ENCODE peak calls at places on chromosomes 6 and 20, in ten cellular contexts. L, B, X, Q, K, R, F, E, V and H are unnamed samples.

GRCh38 chr6:107264357-107264831 is 149.1 kb upstream of the BEND3 start:
- DNase-seq in E (peak), B (no peak), X (peak), V (no peak), R (no peak), Q (no peak), F (no peak), K (no peak), L (no peak), H (no peak)

GRCh38 chr6:111322145-111322544 is 160.9 kb downstream of the REV3L start:
- DNase-seq in V (no peak), L (no peak), R (no peak), K (no peak), E (no peak), F (no peak), Q (no peak), B (no peak), X (no peak), H (no peak)

GRCh38 chr20:64256282-64256947 is 867 bp downstream of the PCMTD2 start:
- DNase-seq in B (no peak), R (no peak), L (no peak), F (no peak), K (peak), Q (peak), E (peak), X (no peak), V (no peak), H (no peak)

GRCh38 chr6:71698698-71699097 is 187.7 kb upstream of the RIMS1 start:
- DNase-seq in R (no peak), F (no peak), Q (no peak), K (no peak), E (no peak), V (no peak), B (no peak), X (no peak), L (no peak), H (no peak)

GRCh38 chr6:43807228-43808061 is 37.4 kb downstream of the VEGFA start:
- DNase-seq in R (no peak), K (peak), E (peak), V (no peak), X (no peak), F (no peak), L (no peak), Q (no peak), B (no peak), H (peak)

GRCh38 chr20:54094268-54094580 is 23.8 kb upstream of the BCAS1 start:
- DNase-seq in F (no peak), X (no peak), B (no peak), V (no peak), K (no peak), Q (no peak), R (no peak), L (no peak), E (no peak), H (no peak)

GRCh38 chr6:110398778-110399177 is 16.6 kb downstream of the DDO start:
- DNase-seq in E (peak), L (no peak), Q (no peak), K (no peak), V (no peak), R (no peak), F (no peak), X (no peak), B (no peak), H (no peak)

GRCh38 chr20:43916875-43917371 is 2.3 kb downstream of the TOX2 start:
- DNase-seq in B (no peak), K (no peak), Q (no peak), L (no peak), X (no peak), F (no peak), V (no peak), E (peak), R (no peak), H (peak)

GRCh38 chr20:8424010-8424409 is 291.9 kb downstream of the PLCB1 start:
- DNase-seq in K (no peak), L (no peak), Q (no peak), R (no peak), F (no peak), B (no peak), X (no peak), V (no peak), E (peak), H (no peak)

GRCh38 chr20:61205769-61206168 is 46.3 kb upstream of the CDH4 start:
- DNase-seq in R (no peak), V (no peak), E (no peak), F (no peak), B (no peak), K (no peak), Q (no peak), L (no peak), X (no peak), H (no peak)

GRCh38 chr6:33692078-33692759 is 19.3 kb downstream of the UQCC2 start:
- DNase-seq in B (no peak), L (peak), R (no peak), E (no peak), F (no peak), X (no peak), V (no peak), K (no peak), Q (no peak), H (no peak)

GRCh38 chr6:138736640-138737039 is 36.9 kb upstream of the CCDC28A start:
- DNase-seq in B (no peak), R (no peak), F (no peak), V (no peak), L (no peak), X (no peak), Q (no peak), K (no peak), E (peak), H (no peak)

DNA sequence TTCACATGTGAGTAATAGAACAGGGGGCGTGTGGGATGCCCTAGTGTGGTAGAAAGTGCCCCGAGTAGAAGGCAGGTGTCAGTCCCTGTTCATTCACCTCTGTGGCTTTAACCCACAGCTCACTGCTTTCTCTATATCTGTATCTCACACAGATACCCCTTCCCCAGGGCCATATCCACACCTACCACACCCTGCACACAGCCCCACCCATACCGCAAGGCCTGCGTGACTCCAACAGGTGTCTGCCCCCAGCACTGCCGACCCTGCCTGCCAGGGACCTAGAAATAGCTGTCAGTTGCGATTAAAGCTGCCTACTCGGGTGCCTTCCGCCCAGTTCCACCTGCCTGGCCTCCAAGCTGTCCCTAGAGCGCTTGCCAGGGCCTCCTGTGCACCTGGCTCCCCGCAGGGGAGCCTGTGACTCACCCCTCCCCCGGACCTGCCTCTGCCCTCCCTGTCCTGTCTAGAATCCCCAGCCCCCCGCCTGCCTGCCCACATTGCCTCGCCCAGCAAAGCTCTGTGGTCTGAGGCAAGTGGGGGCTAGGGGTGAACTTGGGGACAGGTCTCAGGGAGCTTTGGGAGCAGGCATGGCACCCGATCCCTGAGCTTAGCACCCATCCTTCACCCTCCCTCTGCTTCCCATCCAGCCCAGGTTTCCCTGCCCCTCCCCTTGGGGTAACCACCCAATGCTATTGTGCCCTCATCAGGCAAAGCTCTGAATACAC is 38.3 kb upstream of the ID1 start:
- DNase-seq in B (no peak), E (no peak), F (no peak), L (no peak), R (no peak), X (no peak), K (peak), V (no peak), Q (no peak), H (no peak)
- TF ChIP-seq POLR2A in B (no peak), E (no peak), F (no peak), L (no peak), R (no peak), X (no peak), K (no peak), V (no peak), Q (no peak), H (peak)

DNA sequence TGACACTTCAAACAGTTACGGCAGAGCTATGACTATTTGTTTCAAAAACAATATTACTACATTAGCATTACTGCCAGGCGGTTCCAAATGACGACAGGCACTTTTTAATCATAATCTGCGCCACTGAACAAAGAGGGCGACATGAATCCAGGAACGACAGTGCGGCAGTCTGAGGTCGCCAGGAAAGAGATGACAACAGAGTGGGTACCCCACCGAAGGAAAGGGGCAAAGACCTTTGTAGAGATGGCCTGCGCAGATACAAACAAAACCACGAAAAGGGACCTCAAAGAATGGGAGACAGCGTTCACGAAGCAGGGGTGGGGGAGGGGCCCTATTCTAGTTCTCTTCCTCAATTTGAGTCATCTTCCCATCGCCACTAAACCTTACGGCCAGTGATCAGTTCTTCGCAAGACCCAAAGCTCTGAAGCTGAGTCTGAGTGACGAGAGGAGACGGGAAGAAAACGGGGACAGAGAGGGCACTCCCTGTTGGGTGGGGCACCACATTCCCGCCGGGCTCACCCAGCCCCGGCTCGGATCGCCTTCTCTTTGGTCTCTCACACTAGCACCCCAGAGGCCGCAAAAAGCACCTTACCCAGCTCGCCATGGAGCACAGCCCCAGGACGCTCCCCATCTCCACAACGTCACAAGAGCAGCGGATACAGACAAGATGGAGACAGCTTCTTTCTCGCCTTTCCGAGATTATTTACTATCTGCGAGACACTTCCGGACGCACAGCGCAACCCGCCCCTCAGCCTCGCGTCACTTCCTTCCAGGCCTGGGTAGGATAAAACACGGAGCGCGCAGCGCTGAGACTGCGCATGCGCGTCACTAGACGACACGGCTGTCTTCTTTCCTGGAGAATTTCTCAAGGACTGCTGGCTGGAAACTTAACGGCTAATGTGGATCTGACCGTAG is at the start of gene SERINC1:
- DNase-seq in F (peak), X (peak), R (peak), E (peak), L (peak), V (peak), B (peak), Q (peak), K (peak), H (peak)
- TF ChIP-seq POLR2A in F (peak), X (peak), R (peak), E (peak), L (peak), V (peak), B (peak), Q (no peak), K (peak), H (peak)

GRCh38 chr6:27836783-27837635 is 75.2 kb downstream of the OR2B2 start:
- DNase-seq in B (no peak), R (peak), F (no peak), X (peak), K (peak), L (peak), E (peak), Q (peak), V (peak), H (peak)

GRCh38 chr6:27836080-27836782 is 76.0 kb downstream of the OR2B2 start:
- DNase-seq in E (no peak), K (no peak), X (no peak), F (no peak), L (no peak), R (no peak), V (no peak), B (no peak), Q (no peak), H (no peak)

GRCh38 chr6:27840572-27840971 is 71.6 kb downstream of the OR2B2 start:
- DNase-seq in B (no peak), K (no peak), F (no peak), Q (no peak), L (no peak), V (no peak), E (no peak), X (no peak), R (no peak), H (no peak)

GRCh38 chr6:27837636-27838512 is 74.3 kb downstream of the OR2B2 start:
- DNase-seq in F (peak), B (peak), V (peak), L (peak), X (peak), K (peak), Q (peak), E (peak), R (peak), H (peak)

GRCh38 chr6:27839303-27840081 is 72.7 kb downstream of the OR2B2 start:
- DNase-seq in R (peak), V (peak), X (peak), F (no peak), L (no peak), Q (no peak), E (peak), B (no peak), K (no peak), H (no peak)
- TF ChIP-seq POLR2A in R (no peak), V (no peak), X (no peak), F (no peak), L (no peak), Q (no peak), E (no peak), B (no peak), K (peak), H (no peak)

DNA sequence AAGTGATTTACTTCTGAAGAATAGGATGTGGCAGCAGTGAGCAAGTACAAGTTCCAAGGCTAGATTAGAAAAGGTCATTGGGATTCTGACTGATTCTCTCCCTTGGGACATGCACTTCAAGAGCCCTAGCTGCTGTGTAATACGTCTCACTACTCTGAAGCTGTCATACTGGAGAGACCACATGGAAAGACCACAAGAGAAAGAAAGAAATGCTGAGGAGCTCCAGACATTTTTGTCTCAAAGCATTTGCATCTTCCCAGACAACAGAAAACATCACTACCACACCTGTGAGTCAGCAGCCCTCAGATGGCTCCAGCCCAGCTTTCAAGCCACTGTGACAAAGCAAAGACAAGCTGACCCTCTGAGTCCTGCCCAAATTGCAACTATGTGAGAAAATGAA is 20.7 kb downstream of the TENT5A start:
- DNase-seq in F (no peak), E (no peak), V (no peak), B (no peak), K (no peak), Q (no peak), X (no peak), L (no peak), R (no peak), H (no peak)
- TF ChIP-seq POLR2A in F (no peak), E (no peak), V (no peak), B (no peak), K (no peak), Q (no peak), X (no peak), L (no peak), R (no peak), H (no peak)

DNA sequence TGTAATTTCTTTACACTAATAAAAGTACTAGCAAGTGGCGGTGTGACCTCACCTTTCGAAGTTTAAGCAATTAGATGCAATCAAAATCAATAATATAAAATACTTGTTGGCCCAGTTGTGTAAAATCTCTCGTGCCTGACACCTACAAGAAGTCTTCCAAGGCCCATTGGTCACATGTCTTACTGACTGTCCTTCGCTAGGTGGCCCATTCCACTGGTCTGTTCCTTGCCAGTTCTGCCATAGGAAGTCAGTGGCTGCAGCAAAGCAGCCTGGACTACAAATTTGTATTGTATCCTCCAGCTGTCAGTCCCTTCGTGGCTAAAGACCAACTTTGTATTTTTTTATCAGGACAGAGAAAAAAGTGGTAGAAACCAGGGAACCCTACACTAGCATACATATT is 61.8 kb downstream of the CYB5R4 start:
- DNase-seq in V (no peak), K (peak), R (no peak), L (no peak), F (no peak), E (no peak), B (no peak), Q (no peak), X (no peak), H (no peak)
- TF ChIP-seq POLR2A in V (no peak), K (no peak), R (no peak), L (no peak), F (no peak), E (no peak), B (no peak), Q (no peak), X (no peak), H (no peak)

GRCh38 chr20:35771689-35772562 is at the start of gene PHF20:
- DNase-seq in B (peak), X (peak), F (peak), V (peak), Q (peak), L (peak), E (peak), K (peak), R (peak), H (peak)
- TF ChIP-seq POLR2A in B (peak), X (peak), F (peak), V (peak), Q (no peak), L (peak), E (peak), K (peak), R (peak), H (peak)

GRCh38 chr6:26021350-26022165 is 59.0 kb downstream of the TRIM38 start:
- DNase-seq in K (peak), B (peak), R (peak), F (peak), X (peak), V (peak), Q (peak), E (peak), L (peak), H (peak)

GRCh38 chr6:26019261-26019845 is 56.8 kb downstream of the TRIM38 start:
- DNase-seq in L (no peak), R (no peak), Q (no peak), X (no peak), B (no peak), K (no peak), V (no peak), F (no peak), E (no peak), H (no peak)

GRCh38 chr6:26020983-26021349 is 58.4 kb downstream of the TRIM38 start:
- DNase-seq in F (no peak), Q (peak), E (peak), X (peak), L (peak), K (no peak), R (peak), B (no peak), V (peak), H (peak)

GRCh38 chr6:26022166-26022510 is 59.5 kb downstream of the TRIM38 start:
- DNase-seq in L (peak), B (no peak), E (peak), F (no peak), Q (peak), X (peak), R (peak), K (peak), V (peak), H (no peak)

GRCh38 chr6:26020291-26020982 is 57.8 kb downstream of the TRIM38 start:
- DNase-seq in X (peak), B (no peak), F (peak), E (peak), R (peak), K (peak), L (peak), V (peak), Q (peak), H (peak)
- TF ChIP-seq POLR2A in X (peak), B (peak), F (peak), E (peak), R (peak), K (peak), L (peak), V (peak), Q (peak), H (peak)

DNA sequence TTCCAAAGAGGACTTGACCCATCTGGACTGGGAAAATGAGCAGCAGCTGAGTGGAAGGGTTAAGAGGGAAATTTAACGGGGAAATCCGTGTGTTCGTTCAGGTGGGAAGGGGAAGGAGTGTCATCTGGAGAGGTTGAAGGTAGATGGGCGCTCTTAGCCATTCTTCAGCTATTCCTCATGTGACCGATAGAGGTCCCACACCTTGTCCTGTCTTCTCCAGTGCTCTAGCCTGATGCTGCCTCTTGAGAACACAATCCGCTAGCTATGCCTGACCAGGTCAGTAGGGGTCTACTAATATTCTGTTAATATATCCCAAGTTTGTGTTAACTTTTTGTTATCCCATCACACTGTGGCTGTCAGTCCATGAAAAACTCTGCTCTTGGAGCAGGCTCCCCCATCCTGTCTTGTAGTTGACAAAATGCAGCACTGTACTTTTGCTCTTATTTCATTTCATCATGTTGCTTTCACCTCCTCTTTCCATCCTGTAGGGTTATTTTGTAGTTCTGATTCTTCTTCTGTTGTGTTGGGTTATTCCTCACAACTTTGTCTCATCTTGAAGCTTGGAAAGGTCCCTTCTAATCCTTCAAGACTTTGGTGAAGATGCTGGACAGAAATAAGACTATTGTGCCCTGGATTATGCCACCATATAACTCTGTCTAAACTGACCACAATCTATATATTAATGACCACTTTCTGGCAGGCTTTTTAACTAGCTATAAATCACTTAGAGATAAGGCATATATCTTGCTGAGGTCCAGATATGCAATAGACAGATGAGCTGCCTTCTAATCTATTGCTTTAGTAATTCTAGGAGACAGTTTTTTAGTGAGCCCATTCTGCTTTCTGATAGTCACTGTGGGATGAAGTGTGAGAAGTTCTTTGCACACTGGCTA is 123.4 kb upstream of the SUPT3H start:
- DNase-seq in L (no peak), V (no peak), K (peak), Q (no peak), X (peak), E (no peak), R (no peak), F (no peak), B (no peak), H (no peak)
- TF ChIP-seq POLR2A in L (no peak), V (no peak), K (no peak), Q (no peak), X (no peak), E (no peak), R (no peak), F (no peak), B (no peak), H (no peak)

GRCh38 chr6:41502607-41503434 is 43.4 kb upstream of the FOXP4 start:
- DNase-seq in R (peak), E (no peak), V (peak), Q (no peak), L (peak), F (peak), K (peak), B (no peak), X (no peak), H (no peak)
- TF ChIP-seq POLR2A in R (no peak), E (no peak), V (no peak), Q (no peak), L (no peak), F (no peak), K (no peak), B (no peak), X (no peak), H (no peak)